ENCODE peak calls at places on chromosomes 2 and 18, in five cellular contexts. A, D, M, Y and H are unnamed samples.

GRCh38 chr18:11178951-11179549 is 29.7 kb upstream of the PIEZO2 start:
- DNase-seq in A (no peak), D (no peak), M (no peak), Y (no peak), H (no peak)

GRCh38 chr2:14524803-14525080 is 107.8 kb upstream of the LRATD1 start:
- DNase-seq in A (no peak), D (no peak), M (no peak), Y (no peak), H (no peak)

GRCh38 chr2:1052671-1053270 is 102.1 kb downstream of the SNTG2 start:
- DNase-seq in A (no peak), D (no peak), M (no peak), Y (no peak), H (no peak)

GRCh38 chr2:208097313-208097712 is 27.0 kb downstream of the CRYGD start:
- DNase-seq in A (no peak), D (no peak), M (no peak), Y (no peak), H (no peak)

GRCh38 chr2:84970266-84970955 is 550 bp upstream of the KCMF1 start:
- DNase-seq in A (peak; percentile 33), D (peak; percentile 34), M (peak; percentile 89), Y (peak; percentile 32), H (peak; percentile 49)

GRCh38 chr2:150045601-150046000 is 441.9 kb downstream of the RND3 start:
- DNase-seq in A (no peak), D (no peak), M (no peak), Y (no peak), H (no peak)

GRCh38 chr2:100291152-100291970 is 30.9 kb downstream of the LONRF2 start:
- DNase-seq in A (peak; percentile 55), D (no peak), M (peak; percentile 88), Y (peak; percentile 12), H (no peak)

GRCh38 chr2:143282684-143283083 is 153.5 kb downstream of the ARHGAP15 start:
- DNase-seq in A (no peak), D (no peak), M (no peak), Y (no peak), H (no peak)

GRCh38 chr18:73563345-73563744 is 584.3 kb downstream of the FBXO15 start:
- DNase-seq in A (no peak), D (no peak), M (no peak), Y (no peak), H (no peak)

GRCh38 chr2:109218792-109219126 is 89.8 kb downstream of the SH3RF3 start:
- DNase-seq in A (no peak), D (no peak), M (no peak), Y (no peak), H (no peak)

GRCh38 chr2:233819884-233820765 is 34.2 kb downstream of the HJURP start:
- DNase-seq in A (no peak), D (no peak), M (peak; percentile 41), Y (no peak), H (no peak)

GRCh38 chr2:64426191-64426952 is 27.6 kb upstream of the LGALSL start:
- DNase-seq in A (no peak), D (no peak), M (no peak), Y (no peak), H (no peak)

GRCh38 chr2:3349211-3349693 is 28.4 kb downstream of the EIPR1 start:
- DNase-seq in A (peak; percentile 50), D (no peak), M (peak; percentile 52), Y (no peak), H (no peak)

GRCh38 chr2:127606594-127607398 is 39.2 kb upstream of the GPR17 start:
- DNase-seq in A (no peak), D (no peak), M (peak; percentile 58), Y (no peak), H (no peak)

GRCh38 chr2:48568551-48568950 is 38.6 kb downstream of the STON1 start:
- DNase-seq in A (no peak), D (no peak), M (no peak), Y (no peak), H (no peak)

GRCh38 chr18:75727479-75727878 is 300.0 kb upstream of the SMIM21 start:
- DNase-seq in A (no peak), D (no peak), M (peak; percentile 71), Y (no peak), H (peak; percentile 50)

GRCh38 chr2:149329470-149330126 is 789 bp upstream of the LYPD6 start:
- DNase-seq in A (no peak), D (no peak), M (peak; percentile 65), Y (no peak), H (no peak)

GRCh38 chr2:240457223-240458043 is 22.0 kb downstream of the GPC1 start:
- DNase-seq in A (no peak), D (no peak), M (no peak), Y (no peak), H (no peak)

GRCh38 chr2:207617011-207617671 is 8.1 kb downstream of the METTL21A start:
- DNase-seq in A (no peak), D (no peak), M (no peak), Y (no peak), H (no peak)

GRCh38 chr18:49127606-49128190 is 176.9 kb upstream of the SMAD7 start:
- DNase-seq in A (no peak), D (no peak), M (no peak), Y (no peak), H (no peak)

GRCh38 chr2:8006181-8006580 is 675.7 kb upstream of the ID2 start:
- DNase-seq in A (no peak), D (no peak), M (no peak), Y (no peak), H (no peak)

GRCh38 chr2:37905033-37905432 is 20.1 kb upstream of the RMDN2 start:
- DNase-seq in A (no peak), D (no peak), M (no peak), Y (no peak), H (no peak)

GRCh38 chr2:5539281-5540211 is 152.6 kb upstream of the SOX11 start:
- DNase-seq in A (no peak), D (no peak), M (no peak), Y (no peak), H (no peak)

GRCh38 chr2:112006076-112006410 is 49.0 kb upstream of the TMEM87B start:
- DNase-seq in A (no peak), D (no peak), M (no peak), Y (no peak), H (no peak)

GRCh38 chr2:10497797-10498251 is 49.7 kb upstream of the ODC1 start:
- DNase-seq in A (no peak), D (no peak), M (no peak), Y (peak; percentile 62), H (peak; percentile 60)

GRCh38 chr2:209556354-209556961 is 132.6 kb downstream of the MAP2 start:
- DNase-seq in A (no peak), D (no peak), M (no peak), Y (no peak), H (no peak)

GRCh38 chr18:35852786-35853185 is 119.7 kb upstream of the RMP24 start:
- DNase-seq in A (no peak), D (no peak), M (no peak), Y (no peak), H (no peak)

GRCh38 chr18:3052411-3052758 is 39.4 kb upstream of the LPIN2 start:
- DNase-seq in A (no peak), D (no peak), M (no peak), Y (no peak), H (no peak)

GRCh38 chr2:134405641-134406081 is 151.8 kb downstream of the MGAT5 start:
- DNase-seq in A (no peak), D (no peak), M (no peak), Y (no peak), H (no peak)

GRCh38 chr2:61647044-61647443 is 108.9 kb upstream of the XPO1 start:
- DNase-seq in A (no peak), D (no peak), M (no peak), Y (no peak), H (no peak)

GRCh38 chr2:111122631-111123421 is 2.1 kb downstream of the BCL2L11 start:
- DNase-seq in A (peak; percentile 45), D (no peak), M (peak; percentile 88), Y (no peak), H (peak; percentile 74)

GRCh38 chr2:129929321-129930290 is 49.9 kb upstream of the RAB6C start:
- DNase-seq in A (peak; percentile 82), D (no peak), M (no peak), Y (no peak), H (no peak)

GRCh38 chr2:239443666-239444567 is 43.1 kb upstream of the HDAC4 start:
- DNase-seq in A (no peak), D (no peak), M (no peak), Y (no peak), H (peak; percentile 39)

GRCh38 chr2:152611458-152612231 is 105.6 kb downstream of the PRPF40A start:
- DNase-seq in A (no peak), D (no peak), M (no peak), Y (no peak), H (no peak)

GRCh38 chr2:85978883-85979780 is 90.3 kb upstream of the ST3GAL5 start:
- DNase-seq in A (no peak), D (no peak), M (no peak), Y (no peak), H (no peak)

GRCh38 chr2:75607988-75608683 is 38.4 kb upstream of the MRPL19 start:
- DNase-seq in A (no peak), D (no peak), M (no peak), Y (no peak), H (no peak)

GRCh38 chr18:21481739-21482138 is 118.8 kb downstream of the ESCO1 start:
- DNase-seq in A (no peak), D (no peak), M (no peak), Y (no peak), H (no peak)